ENCODE peak calls at places on chromosomes 6 and 20, in six cellular contexts. One of them, this sample, is unnamed.

GRCh38 chr20:38658879-38659612 is 57.4 kb downstream of the ARHGAP40 start:
- DNase-seq in sigmoid colon: peak
- DNase-seq in aorta: no peak
- DNase-seq in AG04450: no peak
- DNase-seq in HCT116: peak
- DNase-seq in upper lobe of right lung: no peak
- DNase-seq in this sample: no peak

GRCh38 chr6:56865081-56865875 is 89.6 kb upstream of the BEND6 start:
- DNase-seq in sigmoid colon: no peak
- DNase-seq in aorta: no peak
- DNase-seq in AG04450: no peak
- DNase-seq in HCT116: no peak
- DNase-seq in upper lobe of right lung: no peak
- DNase-seq in this sample: no peak

GRCh38 chr6:62075869-62076268 is 210.2 kb downstream of the KHDRBS2 start:
- DNase-seq in sigmoid colon: no peak
- DNase-seq in aorta: no peak
- DNase-seq in AG04450: no peak
- DNase-seq in HCT116: no peak
- DNase-seq in upper lobe of right lung: no peak
- DNase-seq in this sample: no peak

GRCh38 chr6:166361080-166361429 is 18.7 kb upstream of the SFT2D1 start:
- DNase-seq in sigmoid colon: no peak
- DNase-seq in aorta: no peak
- DNase-seq in AG04450: no peak
- DNase-seq in HCT116: no peak
- DNase-seq in upper lobe of right lung: peak
- DNase-seq in this sample: no peak

GRCh38 chr20:20518263-20518662 is 150.4 kb downstream of the INSM1 start:
- DNase-seq in sigmoid colon: no peak
- DNase-seq in aorta: no peak
- DNase-seq in AG04450: no peak
- DNase-seq in HCT116: no peak
- DNase-seq in upper lobe of right lung: no peak
- DNase-seq in this sample: no peak

GRCh38 chr6:26538936-26539615 is 910 bp downstream of the HMGN4 start:
- DNase-seq in sigmoid colon: no peak
- DNase-seq in aorta: no peak
- DNase-seq in AG04450: no peak
- DNase-seq in HCT116: no peak
- DNase-seq in upper lobe of right lung: no peak
- DNase-seq in this sample: no peak

GRCh38 chr20:37362821-37363220 is 16.9 kb downstream of the SRC start:
- DNase-seq in sigmoid colon: peak
- DNase-seq in aorta: no peak
- DNase-seq in AG04450: no peak
- DNase-seq in HCT116: no peak
- DNase-seq in upper lobe of right lung: peak
- DNase-seq in this sample: peak

GRCh38 chr6:104601008-104601745 is 258.5 kb downstream of the HACE1 start:
- DNase-seq in sigmoid colon: no peak
- DNase-seq in aorta: no peak
- DNase-seq in AG04450: no peak
- DNase-seq in HCT116: no peak
- DNase-seq in upper lobe of right lung: no peak
- DNase-seq in this sample: no peak

GRCh38 chr20:19973920-19974620 is 43.1 kb upstream of the NAA20 start:
- DNase-seq in sigmoid colon: peak
- DNase-seq in aorta: peak
- DNase-seq in AG04450: no peak
- DNase-seq in HCT116: no peak
- DNase-seq in upper lobe of right lung: peak
- DNase-seq in this sample: peak

GRCh38 chr20:4637081-4637797 is 84.5 kb upstream of the PRND start:
- DNase-seq in sigmoid colon: no peak
- DNase-seq in aorta: no peak
- DNase-seq in AG04450: no peak
- DNase-seq in HCT116: no peak
- DNase-seq in upper lobe of right lung: no peak
- DNase-seq in this sample: no peak

GRCh38 chr20:15740046-15740775 is 833.0 kb downstream of the KIF16B start:
- DNase-seq in sigmoid colon: no peak
- DNase-seq in aorta: no peak
- DNase-seq in AG04450: no peak
- DNase-seq in HCT116: no peak
- DNase-seq in upper lobe of right lung: no peak
- DNase-seq in this sample: no peak

GRCh38 chr6:134481953-134482352 is 164.0 kb upstream of the SGK1 start:
- DNase-seq in sigmoid colon: no peak
- DNase-seq in aorta: no peak
- DNase-seq in AG04450: no peak
- DNase-seq in HCT116: no peak
- DNase-seq in upper lobe of right lung: no peak
- DNase-seq in this sample: no peak

GRCh38 chr6:10528170-10528981 is 7.2 kb downstream of the GCNT2 start:
- DNase-seq in sigmoid colon: no peak
- DNase-seq in aorta: no peak
- DNase-seq in AG04450: no peak
- DNase-seq in HCT116: no peak
- DNase-seq in upper lobe of right lung: no peak
- DNase-seq in this sample: peak

GRCh38 chr6:131548441-131548840 is 24.6 kb upstream of the ARG1 start:
- DNase-seq in sigmoid colon: no peak
- DNase-seq in aorta: no peak
- DNase-seq in AG04450: no peak
- DNase-seq in HCT116: no peak
- DNase-seq in upper lobe of right lung: no peak
- DNase-seq in this sample: no peak

GRCh38 chr20:8535403-8536003 is 403.4 kb downstream of the PLCB1 start:
- DNase-seq in sigmoid colon: no peak
- DNase-seq in aorta: no peak
- DNase-seq in AG04450: no peak
- DNase-seq in HCT116: no peak
- DNase-seq in upper lobe of right lung: no peak
- DNase-seq in this sample: no peak

GRCh38 chr6:136226027-136226673 is 24.0 kb downstream of the MTFR2 start:
- DNase-seq in sigmoid colon: peak
- DNase-seq in aorta: no peak
- DNase-seq in AG04450: peak
- DNase-seq in HCT116: peak
- DNase-seq in upper lobe of right lung: no peak
- DNase-seq in this sample: peak

GRCh38 chr6:160678744-160679401 is 14.8 kb upstream of the LPA start:
- DNase-seq in sigmoid colon: no peak
- DNase-seq in aorta: no peak
- DNase-seq in AG04450: no peak
- DNase-seq in HCT116: no peak
- DNase-seq in upper lobe of right lung: no peak
- DNase-seq in this sample: no peak

GRCh38 chr6:16799279-16800193 is 38.3 kb upstream of the ATXN1 start:
- DNase-seq in sigmoid colon: no peak
- DNase-seq in aorta: no peak
- DNase-seq in AG04450: no peak
- DNase-seq in HCT116: no peak
- DNase-seq in upper lobe of right lung: no peak
- DNase-seq in this sample: no peak

GRCh38 chr6:16804007-16804303 is 42.7 kb upstream of the ATXN1 start:
- DNase-seq in sigmoid colon: no peak
- DNase-seq in aorta: no peak
- DNase-seq in AG04450: no peak
- DNase-seq in HCT116: no peak
- DNase-seq in upper lobe of right lung: no peak
- DNase-seq in this sample: no peak

GRCh38 chr6:16803294-16804006 is 42.2 kb upstream of the ATXN1 start:
- DNase-seq in sigmoid colon: peak
- DNase-seq in aorta: peak
- DNase-seq in AG04450: peak
- DNase-seq in HCT116: no peak
- DNase-seq in upper lobe of right lung: no peak
- DNase-seq in this sample: no peak

GRCh38 chr6:16800942-16801341 is 39.7 kb upstream of the ATXN1 start:
- DNase-seq in sigmoid colon: no peak
- DNase-seq in aorta: no peak
- DNase-seq in AG04450: no peak
- DNase-seq in HCT116: no peak
- DNase-seq in upper lobe of right lung: no peak
- DNase-seq in this sample: no peak

GRCh38 chr6:16802071-16802470 is 40.8 kb upstream of the ATXN1 start:
- DNase-seq in sigmoid colon: no peak
- DNase-seq in aorta: no peak
- DNase-seq in AG04450: no peak
- DNase-seq in HCT116: no peak
- DNase-seq in upper lobe of right lung: no peak
- DNase-seq in this sample: no peak
- H3K27ac ChIP-seq in sigmoid colon: peak
- H3K27ac ChIP-seq in aorta: no peak
- H3K27ac ChIP-seq in AG04450: no peak
- H3K27ac ChIP-seq in HCT116: no peak
- H3K27ac ChIP-seq in upper lobe of right lung: no peak
- H3K27ac ChIP-seq in this sample: peak

GRCh38 chr6:7505196-7505699 is 36.2 kb upstream of the DSP start:
- DNase-seq in sigmoid colon: no peak
- DNase-seq in aorta: peak
- DNase-seq in AG04450: no peak
- DNase-seq in HCT116: peak
- DNase-seq in upper lobe of right lung: no peak
- DNase-seq in this sample: no peak
- H3K27ac ChIP-seq in sigmoid colon: no peak
- H3K27ac ChIP-seq in aorta: no peak
- H3K27ac ChIP-seq in AG04450: no peak
- H3K27ac ChIP-seq in HCT116: peak
- H3K27ac ChIP-seq in upper lobe of right lung: no peak
- H3K27ac ChIP-seq in this sample: no peak

DNA sequence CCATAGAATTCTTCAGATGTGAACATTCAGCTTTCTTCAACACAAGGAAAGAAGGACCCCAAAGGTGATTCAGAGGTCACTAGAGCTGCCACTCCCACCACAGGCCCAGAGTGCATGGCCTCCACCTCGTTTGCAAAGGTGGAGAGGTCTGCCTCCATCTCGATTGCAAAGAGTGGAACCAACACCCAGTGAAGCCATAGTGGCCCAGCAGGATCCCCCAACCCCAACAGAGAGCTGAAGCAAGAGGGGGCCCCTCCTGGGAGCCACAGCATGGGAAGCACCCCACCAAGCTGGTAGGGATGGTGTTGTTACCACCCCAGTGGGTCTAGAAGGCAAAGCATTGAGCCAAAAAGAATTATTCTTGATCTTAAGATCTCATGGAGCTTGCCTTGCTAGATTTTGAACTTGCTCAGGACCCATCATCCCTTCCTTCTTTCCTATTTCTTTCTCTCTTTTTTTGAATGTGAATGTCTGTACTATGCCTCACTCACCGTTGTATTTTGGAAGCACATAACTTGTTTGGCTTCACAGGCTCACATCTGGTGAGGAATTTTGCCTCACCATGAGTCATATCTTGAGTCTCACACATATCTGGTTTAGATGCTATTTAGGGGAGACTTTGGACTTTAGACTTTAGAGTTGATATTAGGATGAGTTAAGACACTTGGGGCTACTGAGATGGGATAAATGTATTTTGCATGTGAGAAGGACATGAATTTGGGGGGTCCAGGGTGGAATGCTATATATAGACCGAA is 119.2 kb downstream of the ANKRD60 start:
- DNase-seq in sigmoid colon: no peak
- DNase-seq in aorta: no peak
- DNase-seq in AG04450: no peak
- DNase-seq in HCT116: no peak
- DNase-seq in upper lobe of right lung: no peak
- DNase-seq in this sample: no peak
- H3K27ac ChIP-seq in sigmoid colon: no peak
- H3K27ac ChIP-seq in aorta: peak
- H3K27ac ChIP-seq in AG04450: no peak
- H3K27ac ChIP-seq in HCT116: no peak
- H3K27ac ChIP-seq in upper lobe of right lung: no peak
- H3K27ac ChIP-seq in this sample: peak

DNA sequence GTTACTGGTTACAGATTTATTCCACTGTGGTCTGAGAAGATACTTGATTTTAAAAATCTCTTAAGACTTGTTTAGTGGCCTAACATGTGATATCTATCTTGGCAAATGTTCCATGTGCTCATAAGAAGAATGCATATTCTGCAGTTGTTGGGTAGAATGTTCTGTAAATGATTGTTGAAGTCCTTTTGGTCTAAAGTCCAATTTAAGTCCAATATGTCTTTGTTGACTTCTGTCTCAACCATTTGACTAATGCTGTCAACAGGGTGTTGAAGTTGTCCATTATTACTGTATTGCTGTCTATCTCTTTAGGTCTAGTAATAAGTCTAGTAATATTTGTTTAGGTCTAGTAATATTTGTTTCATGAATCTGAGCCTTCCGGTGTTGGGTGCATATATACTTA is 387.8 kb upstream of the RUNX2 start:
- DNase-seq in sigmoid colon: no peak
- DNase-seq in aorta: no peak
- DNase-seq in AG04450: no peak
- DNase-seq in HCT116: no peak
- DNase-seq in upper lobe of right lung: no peak
- DNase-seq in this sample: no peak
- H3K27ac ChIP-seq in sigmoid colon: no peak
- H3K27ac ChIP-seq in aorta: no peak
- H3K27ac ChIP-seq in AG04450: no peak
- H3K27ac ChIP-seq in HCT116: no peak
- H3K27ac ChIP-seq in upper lobe of right lung: no peak
- H3K27ac ChIP-seq in this sample: no peak

GRCh38 chr6:33927551-33927950 is 123.7 kb upstream of the MLN start:
- DNase-seq in sigmoid colon: peak
- DNase-seq in aorta: no peak
- DNase-seq in AG04450: no peak
- DNase-seq in HCT116: no peak
- DNase-seq in upper lobe of right lung: no peak
- DNase-seq in this sample: no peak
- H3K27ac ChIP-seq in sigmoid colon: no peak
- H3K27ac ChIP-seq in aorta: no peak
- H3K27ac ChIP-seq in AG04450: no peak
- H3K27ac ChIP-seq in HCT116: no peak
- H3K27ac ChIP-seq in upper lobe of right lung: no peak
- H3K27ac ChIP-seq in this sample: no peak

This sample was measured in tibial artery.